ENCODE peak calls at places on chromosomes 13 and 19, in six cellular contexts. X, V, P, E, Y and U are unnamed samples.

GRCh38 chr19:19672816-19673215 is 4.2 kb downstream of the ZNF101 start:
- DNase-seq in X (no peak), Y (no peak), E (no peak), V (no peak), P (no peak), U (no peak)

GRCh38 chr13:42327725-42328124 is 55.8 kb downstream of the AKAP11 start:
- DNase-seq in X (no peak), P (no peak), E (no peak), Y (no peak), V (no peak), U (no peak)

GRCh38 chr13:40590112-40590862 is 76.2 kb downstream of the FOXO1 start:
- DNase-seq in Y (no peak), V (no peak), P (no peak), X (no peak), E (no peak), U (no peak)

GRCh38 chr13:49220035-49220855 is at the start of gene MLNR:
- DNase-seq in E (peak), Y (no peak), P (peak), X (no peak), V (peak), U (no peak)

GRCh38 chr13:75226755-75227435 is 255.1 kb downstream of the TBC1D4 start:
- DNase-seq in E (no peak), Y (peak), V (peak), X (no peak), P (no peak), U (no peak)

GRCh38 chr19:56710437-56710836 is 38.9 kb upstream of the ZNF835 start:
- DNase-seq in V (no peak), P (no peak), E (no peak), X (no peak), Y (no peak), U (no peak)

GRCh38 chr13:62875118-62875640 is 1459.5 kb upstream of the PCDH20 start:
- DNase-seq in E (no peak), Y (no peak), X (no peak), P (no peak), V (no peak), U (no peak)

GRCh38 chr19:23774156-23774971 is 15.7 kb upstream of the ZNF681 start:
- DNase-seq in V (no peak), X (no peak), P (no peak), E (no peak), Y (no peak), U (no peak)

GRCh38 chr19:39704181-39705044 is at the start of gene LGALS14:
- DNase-seq in P (no peak), X (no peak), V (peak), E (no peak), Y (no peak), U (no peak)

GRCh38 chr19:2003901-2004300 is 11.6 kb downstream of the BTBD2 start:
- DNase-seq in V (no peak), E (no peak), Y (no peak), P (no peak), X (no peak), U (no peak)

GRCh38 chr13:36430247-36431203 is 1.8 kb upstream of the CCNA1 start:
- DNase-seq in X (no peak), Y (no peak), V (no peak), P (no peak), E (no peak), U (no peak)

GRCh38 chr13:113152894-113153809 is 5.3 kb upstream of the PROZ start:
- DNase-seq in V (no peak), P (peak), Y (no peak), X (no peak), E (no peak), U (no peak)